ENCODE peak calls at places on chromosomes 11 and 22, in six cellular contexts. O is spleen; N is suprapubic skin; Y is right cardiac atrium; U is CD8-positive, alpha-beta memory T cell; T is neuronal stem cell. J is an unnamed sample.
A peak's percentile ranks its signal among the peaks of the same experiment; 100 is the strongest.

GRCh38 chr11:116837231-116838091 is at the start of gene APOA1:
- DNase-seq in O (peak; percentile 69), Y (peak; percentile 62), T (peak; percentile 21), U (no peak), N (no peak), J (no peak)

GRCh38 chr11:123063396-123064267 is 1.7 kb upstream of the HSPA8 start:
- DNase-seq in O (no peak), T (no peak), U (peak; percentile 44), Y (no peak), N (peak; percentile 70), J (no peak)

GRCh38 chr22:43333978-43334377 is 9.2 kb downstream of the SCUBE1 start:
- DNase-seq in T (no peak), O (no peak), N (no peak), U (no peak), Y (no peak), J (no peak)

GRCh38 chr11:124123587-124123986 is 8.3 kb downstream of the VWA5A start:
- DNase-seq in U (no peak), Y (no peak), N (no peak), O (no peak), T (no peak), J (no peak)

GRCh38 chr11:69200331-69201047 is 44.8 kb downstream of the SMIM38 start:
- DNase-seq in U (no peak), O (no peak), N (no peak), T (peak; percentile 24), Y (peak; percentile 63), J (no peak)

GRCh38 chr11:122159861-122160260 is 43.8 kb upstream of the BLID start:
- DNase-seq in T (no peak), Y (peak; percentile 20), O (no peak), U (no peak), N (no peak), J (no peak)

GRCh38 chr11:74425100-74425499 is 26.9 kb upstream of the PGM2L1 start:
- DNase-seq in T (no peak), O (no peak), U (no peak), N (no peak), Y (no peak), J (no peak)

GRCh38 chr11:130177782-130178181 is 18.2 kb downstream of the ST14 start:
- DNase-seq in Y (no peak), N (no peak), T (no peak), O (no peak), U (no peak), J (no peak)

GRCh38 chr11:63595296-63595695 is 18.9 kb downstream of the PLAAT3 start:
- DNase-seq in N (peak; percentile 14), U (no peak), T (no peak), O (no peak), Y (no peak), J (peak; percentile 47)

GRCh38 chr11:113446938-113447337 is 28.3 kb downstream of the DRD2 start:
- DNase-seq in Y (no peak), U (no peak), O (no peak), T (no peak), N (no peak), J (no peak)

GRCh38 chr11:113447621-113448310 is 27.4 kb downstream of the DRD2 start:
- DNase-seq in N (no peak), U (no peak), T (no peak), Y (no peak), O (no peak), J (peak; percentile 47)

GRCh38 chr11:113446112-113446511 is 29.1 kb downstream of the DRD2 start:
- DNase-seq in N (peak; percentile 27), O (no peak), Y (no peak), T (no peak), U (no peak), J (no peak)

GRCh38 chr11:113448311-113448666 is 26.9 kb downstream of the DRD2 start:
- DNase-seq in Y (no peak), O (no peak), U (no peak), N (no peak), T (no peak), J (no peak)

GRCh38 chr11:113449743-113450142 is 25.5 kb downstream of the DRD2 start:
- DNase-seq in T (no peak), Y (no peak), U (no peak), N (no peak), O (no peak), J (no peak)
- H3K9me3 ChIP-seq in T (no peaks in the 10 kb centered on the region), Y (no peaks in the 10 kb centered on the region), U (no peaks in the 10 kb centered on the region), N (no peaks in the 10 kb centered on the region), O (no peaks in the 10 kb centered on the region), J (no peaks in the 10 kb centered on the region)

GRCh38 chr11:47177229-47177845 is 658 bp upstream of the ARFGAP2 start:
- DNase-seq in U (peak; percentile 80), O (no peak), T (peak; percentile 71), Y (peak; percentile 84), N (peak; percentile 86), J (peak; percentile 80)
- H3K4me1 ChIP-seq in U (peaks cover 22% of the 10 kb centered on the region), O (peaks cover 45% of the 10 kb centered on the region), T (peaks cover 15% of the 10 kb centered on the region), Y (peaks cover 13% of the 10 kb centered on the region), N (peaks cover 26% of the 10 kb centered on the region), J (peaks cover 14% of the 10 kb centered on the region)

GRCh38 chr11:35967042-35967441 is 23.2 kb downstream of the LDLRAD3 start:
- DNase-seq in U (no peak), T (no peak), O (no peak), Y (no peak), N (no peak), J (no peak)

GRCh38 chr11:35971841-35972422 is 28.1 kb downstream of the LDLRAD3 start:
- DNase-seq in O (no peak), T (no peak), N (no peak), U (no peak), Y (no peak), J (no peak)

GRCh38 chr11:35968386-35969088 is 24.7 kb downstream of the LDLRAD3 start:
- DNase-seq in T (no peak), U (no peak), Y (no peak), O (no peak), N (no peak), J (no peak)

GRCh38 chr11:35969089-35970046 is 25.5 kb downstream of the LDLRAD3 start:
- DNase-seq in N (no peak), T (no peak), U (no peak), O (no peak), Y (no peak), J (no peak)

DNA sequence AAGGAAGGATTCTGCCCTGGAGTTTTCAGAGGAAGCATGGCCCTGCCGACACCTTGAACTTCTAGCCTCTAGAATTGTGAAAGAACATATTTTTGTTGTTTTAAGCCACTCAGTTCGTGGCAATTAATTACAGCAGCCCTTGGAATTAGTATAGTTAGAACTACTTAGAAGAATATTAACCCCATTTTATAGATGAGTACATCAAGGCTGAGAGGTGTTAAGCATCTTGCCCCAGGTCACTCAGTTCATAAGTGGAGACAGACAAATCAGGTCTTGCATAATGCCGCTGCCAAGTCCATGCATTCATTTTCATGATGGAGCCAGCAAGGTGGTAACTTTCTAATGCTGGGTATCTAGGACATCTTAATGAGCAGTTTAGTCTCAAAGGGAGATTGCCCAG is 26.6 kb downstream of the LDLRAD3 start:
- DNase-seq in N (no peak), U (no peak), T (no peak), O (no peak), Y (no peak), J (no peak)
- H3K9me3 ChIP-seq in N (peaks cover 7% of the 10 kb centered on the region), U (no peaks in the 10 kb centered on the region), T (peaks cover 62% of the 10 kb centered on the region), O (no peaks in the 10 kb centered on the region), Y (no peaks in the 10 kb centered on the region), J (no peaks in the 10 kb centered on the region)

GRCh38 chr11:126352934-126353801 is 2.3 kb upstream of the ST3GAL4 start:
- DNase-seq in N (peak; percentile 35), U (no peak), Y (peak; percentile 5), T (no peak), O (peak; percentile 20), J (peak; percentile 68)
- H3K4me1 ChIP-seq in N (peaks cover 57% of the 10 kb centered on the region), U (peaks cover 21% of the 10 kb centered on the region), Y (peaks cover 28% of the 10 kb centered on the region), T (peaks cover 12% of the 10 kb centered on the region), O (peaks cover 52% of the 10 kb centered on the region), J (peaks cover 31% of the 10 kb centered on the region)

GRCh38 chr11:96643173-96643572 is 253.4 kb downstream of the JRKL start:
- DNase-seq in Y (no peak), N (no peak), T (no peak), U (no peak), O (no peak), J (no peak)
- H3K9me3 ChIP-seq in Y (no peaks in the 10 kb centered on the region), N (no peaks in the 10 kb centered on the region), T (no peaks in the 10 kb centered on the region), U (no peaks in the 10 kb centered on the region), O (no peaks in the 10 kb centered on the region), J (no peaks in the 10 kb centered on the region)

J was measured in SJSA1.